ENCODE peak calls at places on chromosomes 4 and X, in ten cellular contexts. One of them, this sample, is unnamed.
A peak's percentile ranks its signal among the peaks of the same experiment; 100 is the strongest.

GRCh38 chrX:39903343-39903742 is 194.4 kb downstream of the BCOR start:
- DNase-seq in GM23338: no peak
- DNase-seq in upper lobe of right lung: no peak
- DNase-seq in breast epithelium: no peak
- DNase-seq in CD8-positive, alpha-beta T cell: no peak
- DNase-seq in pancreas: no peak
- DNase-seq in HCT116: no peak
- DNase-seq in psoas muscle: no peak
- DNase-seq in keratinocyte: no peak
- DNase-seq in GM12878: no peak
- DNase-seq in this sample: no peak

GRCh38 chrX:118644378-118644777 is 83.0 kb upstream of the IL13RA1 start:
- DNase-seq in GM23338: no peak
- DNase-seq in upper lobe of right lung: no peak
- DNase-seq in breast epithelium: no peak
- DNase-seq in CD8-positive, alpha-beta T cell: no peak
- DNase-seq in pancreas: no peak
- DNase-seq in HCT116: peak; percentile 40
- DNase-seq in psoas muscle: no peak
- DNase-seq in keratinocyte: no peak
- DNase-seq in GM12878: no peak
- DNase-seq in this sample: no peak

GRCh38 chrX:124307253-124307907 is 25.1 kb upstream of the TEX13D start:
- DNase-seq in GM23338: no peak
- DNase-seq in upper lobe of right lung: no peak
- DNase-seq in breast epithelium: no peak
- DNase-seq in CD8-positive, alpha-beta T cell: no peak
- DNase-seq in pancreas: no peak
- DNase-seq in HCT116: no peak
- DNase-seq in psoas muscle: no peak
- DNase-seq in keratinocyte: no peak
- DNase-seq in GM12878: no peak
- DNase-seq in this sample: no peak

GRCh38 chr4:67871867-67872266 is 11.9 kb downstream of the TMPRSS11D start:
- DNase-seq in GM23338: peak; percentile 53
- DNase-seq in upper lobe of right lung: no peak
- DNase-seq in breast epithelium: no peak
- DNase-seq in CD8-positive, alpha-beta T cell: no peak
- DNase-seq in pancreas: no peak
- DNase-seq in HCT116: peak; percentile 37
- DNase-seq in psoas muscle: no peak
- DNase-seq in keratinocyte: peak; percentile 21
- DNase-seq in GM12878: no peak
- DNase-seq in this sample: no peak

GRCh38 chr4:173334891-173335754 is 965 bp upstream of the HMGB2 start:
- DNase-seq in GM23338: peak; percentile 95
- DNase-seq in upper lobe of right lung: peak; percentile 79
- DNase-seq in breast epithelium: peak; percentile 26
- DNase-seq in CD8-positive, alpha-beta T cell: peak; percentile 7
- DNase-seq in pancreas: peak; percentile 51
- DNase-seq in HCT116: peak; percentile 79
- DNase-seq in psoas muscle: peak; percentile 59
- DNase-seq in keratinocyte: no peak
- DNase-seq in GM12878: peak; percentile 39
- DNase-seq in this sample: peak; percentile 89

GRCh38 chr4:86250006-86250405 is 109.8 kb downstream of the MAPK10 start:
- DNase-seq in GM23338: no peak
- DNase-seq in upper lobe of right lung: no peak
- DNase-seq in breast epithelium: no peak
- DNase-seq in CD8-positive, alpha-beta T cell: no peak
- DNase-seq in pancreas: no peak
- DNase-seq in HCT116: no peak
- DNase-seq in psoas muscle: no peak
- DNase-seq in keratinocyte: no peak
- DNase-seq in GM12878: no peak
- DNase-seq in this sample: no peak

GRCh38 chr4:51942108-51942832 is 77.9 kb downstream of the LRRC66 start:
- DNase-seq in GM23338: no peak
- DNase-seq in upper lobe of right lung: no peak
- DNase-seq in breast epithelium: no peak
- DNase-seq in CD8-positive, alpha-beta T cell: no peak
- DNase-seq in pancreas: no peak
- DNase-seq in HCT116: no peak
- DNase-seq in psoas muscle: no peak
- DNase-seq in keratinocyte: no peak
- DNase-seq in GM12878: no peak
- DNase-seq in this sample: no peak

GRCh38 chr4:165336743-165337142 is 9.3 kb downstream of the MSMO1 start:
- DNase-seq in GM23338: no peak
- DNase-seq in upper lobe of right lung: no peak
- DNase-seq in breast epithelium: no peak
- DNase-seq in CD8-positive, alpha-beta T cell: no peak
- DNase-seq in pancreas: no peak
- DNase-seq in HCT116: no peak
- DNase-seq in psoas muscle: no peak
- DNase-seq in keratinocyte: no peak
- DNase-seq in GM12878: no peak
- DNase-seq in this sample: no peak

GRCh38 chr4:55980725-55981124 is 32.0 kb downstream of the CEP135 start:
- DNase-seq in GM23338: no peak
- DNase-seq in upper lobe of right lung: no peak
- DNase-seq in breast epithelium: no peak
- DNase-seq in CD8-positive, alpha-beta T cell: no peak
- DNase-seq in pancreas: no peak
- DNase-seq in HCT116: no peak
- DNase-seq in psoas muscle: no peak
- DNase-seq in keratinocyte: no peak
- DNase-seq in GM12878: peak; percentile 21
- DNase-seq in this sample: no peak

GRCh38 chrX:22247169-22247568 is 25.5 kb upstream of the CBLL2 start:
- DNase-seq in GM23338: no peak
- DNase-seq in upper lobe of right lung: no peak
- DNase-seq in breast epithelium: no peak
- DNase-seq in CD8-positive, alpha-beta T cell: no peak
- DNase-seq in pancreas: no peak
- DNase-seq in HCT116: no peak
- DNase-seq in psoas muscle: no peak
- DNase-seq in keratinocyte: peak; percentile 17
- DNase-seq in GM12878: no peak
- DNase-seq in this sample: no peak
- H3K27ac ChIP-seq in GM23338: no peak overlapping the region
- H3K27ac ChIP-seq in upper lobe of right lung: no peak overlapping the region
- H3K27ac ChIP-seq in breast epithelium: no peak overlapping the region
- H3K27ac ChIP-seq in CD8-positive, alpha-beta T cell: no peak overlapping the region
- H3K27ac ChIP-seq in pancreas: no peak overlapping the region
- H3K27ac ChIP-seq in HCT116: no peak overlapping the region
- H3K27ac ChIP-seq in psoas muscle: no peak overlapping the region
- H3K27ac ChIP-seq in keratinocyte: peak overlapping the region; percentile 47
- H3K27ac ChIP-seq in GM12878: no peak overlapping the region
- H3K27ac ChIP-seq in this sample: no peak overlapping the region

GRCh38 chr4:183141997-183142396 is 42.9 kb downstream of the WWC2 start:
- DNase-seq in GM23338: no peak
- DNase-seq in upper lobe of right lung: no peak
- DNase-seq in breast epithelium: no peak
- DNase-seq in CD8-positive, alpha-beta T cell: no peak
- DNase-seq in pancreas: no peak
- DNase-seq in HCT116: no peak
- DNase-seq in psoas muscle: no peak
- DNase-seq in keratinocyte: no peak
- DNase-seq in GM12878: no peak
- DNase-seq in this sample: no peak
- TF ChIP-seq CTCF in GM23338: no peak
- TF ChIP-seq CTCF in upper lobe of right lung: no peak
- TF ChIP-seq CTCF in breast epithelium: no peak
- TF ChIP-seq CTCF in CD8-positive, alpha-beta T cell: no peak
- TF ChIP-seq CTCF in pancreas: no peak
- TF ChIP-seq CTCF in HCT116: no peak
- TF ChIP-seq CTCF in psoas muscle: no peak
- TF ChIP-seq CTCF in keratinocyte: no peak
- TF ChIP-seq CTCF in GM12878: no peak
- TF ChIP-seq CTCF in this sample: no peak

GRCh38 chr4:74653331-74654229 is 140.7 kb downstream of the BTC start:
- DNase-seq in GM23338: no peak
- DNase-seq in upper lobe of right lung: no peak
- DNase-seq in breast epithelium: no peak
- DNase-seq in CD8-positive, alpha-beta T cell: no peak
- DNase-seq in pancreas: no peak
- DNase-seq in HCT116: no peak
- DNase-seq in psoas muscle: no peak
- DNase-seq in keratinocyte: no peak
- DNase-seq in GM12878: no peak
- DNase-seq in this sample: no peak
- H3K4me1 ChIP-seq in GM23338: peaks cover 12% of the 10 kb centered on the region
- H3K4me1 ChIP-seq in upper lobe of right lung: no peaks in the 10 kb centered on the region
- H3K4me1 ChIP-seq in breast epithelium: no peaks in the 10 kb centered on the region
- H3K4me1 ChIP-seq in CD8-positive, alpha-beta T cell: no peaks in the 10 kb centered on the region
- H3K4me1 ChIP-seq in pancreas: no peaks in the 10 kb centered on the region
- H3K4me1 ChIP-seq in HCT116: peaks cover 92% of the 10 kb centered on the region
- H3K4me1 ChIP-seq in psoas muscle: no peaks in the 10 kb centered on the region
- H3K4me1 ChIP-seq in keratinocyte: peaks cover 31% of the 10 kb centered on the region
- H3K4me1 ChIP-seq in GM12878: no peaks in the 10 kb centered on the region
- H3K4me1 ChIP-seq in this sample: peaks cover 3% of the 10 kb centered on the region

GRCh38 chrX:57595381-57595811 is 3.6 kb downstream of the ZXDB start:
- DNase-seq in GM23338: peak; percentile 1
- DNase-seq in upper lobe of right lung: no peak
- DNase-seq in breast epithelium: no peak
- DNase-seq in CD8-positive, alpha-beta T cell: no peak
- DNase-seq in pancreas: no peak
- DNase-seq in HCT116: no peak
- DNase-seq in psoas muscle: no peak
- DNase-seq in keratinocyte: peak; percentile 41
- DNase-seq in GM12878: no peak
- DNase-seq in this sample: no peak

GRCh38 chrX:57596109-57596870 is 4.5 kb downstream of the ZXDB start:
- DNase-seq in GM23338: peak; percentile 1
- DNase-seq in upper lobe of right lung: no peak
- DNase-seq in breast epithelium: no peak
- DNase-seq in CD8-positive, alpha-beta T cell: no peak
- DNase-seq in pancreas: no peak
- DNase-seq in HCT116: no peak
- DNase-seq in psoas muscle: no peak
- DNase-seq in keratinocyte: no peak
- DNase-seq in GM12878: no peak
- DNase-seq in this sample: no peak
- H3K27ac ChIP-seq in GM23338: peak overlapping the region; percentile 3
- H3K27ac ChIP-seq in upper lobe of right lung: no peak overlapping the region
- H3K27ac ChIP-seq in breast epithelium: peak overlapping the region; percentile 23
- H3K27ac ChIP-seq in CD8-positive, alpha-beta T cell: no peak overlapping the region
- H3K27ac ChIP-seq in pancreas: peak overlapping the region; percentile 3
- H3K27ac ChIP-seq in HCT116: no peak overlapping the region
- H3K27ac ChIP-seq in psoas muscle: no peak overlapping the region
- H3K27ac ChIP-seq in keratinocyte: peak overlapping the region; percentile 39
- H3K27ac ChIP-seq in GM12878: no peak overlapping the region
- H3K27ac ChIP-seq in this sample: no peak overlapping the region

GRCh38 chr4:185538806-185539205 is 3.5 kb upstream of the PDLIM3 start:
- DNase-seq in GM23338: no peak
- DNase-seq in upper lobe of right lung: no peak
- DNase-seq in breast epithelium: no peak
- DNase-seq in CD8-positive, alpha-beta T cell: no peak
- DNase-seq in pancreas: no peak
- DNase-seq in HCT116: no peak
- DNase-seq in psoas muscle: no peak
- DNase-seq in keratinocyte: no peak
- DNase-seq in GM12878: no peak
- DNase-seq in this sample: no peak
- TF ChIP-seq CTCF in GM23338: no peak
- TF ChIP-seq CTCF in upper lobe of right lung: no peak
- TF ChIP-seq CTCF in breast epithelium: no peak
- TF ChIP-seq CTCF in CD8-positive, alpha-beta T cell: no peak
- TF ChIP-seq CTCF in pancreas: no peak
- TF ChIP-seq CTCF in HCT116: no peak
- TF ChIP-seq CTCF in psoas muscle: no peak
- TF ChIP-seq CTCF in keratinocyte: no peak
- TF ChIP-seq CTCF in GM12878: no peak
- TF ChIP-seq CTCF in this sample: no peak

DNA sequence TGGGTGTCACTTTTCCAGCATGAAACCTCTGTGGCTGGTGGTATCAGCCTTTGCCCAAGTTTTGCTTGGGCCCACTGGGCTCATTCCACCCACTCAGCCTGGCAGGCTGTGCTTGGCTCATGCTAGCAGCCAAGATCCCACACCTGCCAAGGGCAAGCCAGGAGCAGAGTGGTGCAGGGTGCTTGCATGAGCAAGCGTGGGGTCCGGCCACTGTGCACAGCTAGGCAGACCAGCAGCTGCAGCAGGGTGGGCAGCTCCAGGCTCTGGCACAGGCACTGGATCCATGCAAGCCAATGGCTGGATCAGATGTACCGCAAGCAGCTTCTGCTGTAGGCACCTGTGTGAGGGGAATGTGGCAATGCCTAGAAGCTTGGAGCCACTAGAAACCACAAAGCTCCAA is 253.9 kb downstream of the SPOCK3 start:
- DNase-seq in GM23338: no peak
- DNase-seq in upper lobe of right lung: no peak
- DNase-seq in breast epithelium: no peak
- DNase-seq in CD8-positive, alpha-beta T cell: no peak
- DNase-seq in pancreas: no peak
- DNase-seq in HCT116: no peak
- DNase-seq in psoas muscle: no peak
- DNase-seq in keratinocyte: no peak
- DNase-seq in GM12878: no peak
- DNase-seq in this sample: peak; percentile 60
- H3K4me1 ChIP-seq in GM23338: no peaks in the 10 kb centered on the region
- H3K4me1 ChIP-seq in upper lobe of right lung: no peaks in the 10 kb centered on the region
- H3K4me1 ChIP-seq in breast epithelium: no peaks in the 10 kb centered on the region
- H3K4me1 ChIP-seq in CD8-positive, alpha-beta T cell: no peaks in the 10 kb centered on the region
- H3K4me1 ChIP-seq in pancreas: no peaks in the 10 kb centered on the region
- H3K4me1 ChIP-seq in HCT116: no peaks in the 10 kb centered on the region
- H3K4me1 ChIP-seq in psoas muscle: no peaks in the 10 kb centered on the region
- H3K4me1 ChIP-seq in keratinocyte: no peaks in the 10 kb centered on the region
- H3K4me1 ChIP-seq in GM12878: no peaks in the 10 kb centered on the region
- H3K4me1 ChIP-seq in this sample: no peaks in the 10 kb centered on the region

GRCh38 chrX:19990519-19991349 is at the start of gene BCLAF3:
- DNase-seq in GM23338: peak; percentile 86
- DNase-seq in upper lobe of right lung: peak; percentile 94
- DNase-seq in breast epithelium: peak; percentile 79
- DNase-seq in CD8-positive, alpha-beta T cell: peak; percentile 85
- DNase-seq in pancreas: peak; percentile 82
- DNase-seq in HCT116: peak; percentile 64
- DNase-seq in psoas muscle: peak; percentile 95
- DNase-seq in keratinocyte: peak; percentile 13
- DNase-seq in GM12878: peak; percentile 30
- DNase-seq in this sample: peak; percentile 97

GRCh38 chrX:19986531-19986930 is 4.3 kb downstream of the BCLAF3 start:
- DNase-seq in GM23338: no peak
- DNase-seq in upper lobe of right lung: no peak
- DNase-seq in breast epithelium: no peak
- DNase-seq in CD8-positive, alpha-beta T cell: no peak
- DNase-seq in pancreas: no peak
- DNase-seq in HCT116: no peak
- DNase-seq in psoas muscle: no peak
- DNase-seq in keratinocyte: no peak
- DNase-seq in GM12878: no peak
- DNase-seq in this sample: no peak

GRCh38 chrX:19987856-19988255 is 3.0 kb downstream of the BCLAF3 start:
- DNase-seq in GM23338: no peak
- DNase-seq in upper lobe of right lung: no peak
- DNase-seq in breast epithelium: no peak
- DNase-seq in CD8-positive, alpha-beta T cell: no peak
- DNase-seq in pancreas: no peak
- DNase-seq in HCT116: no peak
- DNase-seq in psoas muscle: no peak
- DNase-seq in keratinocyte: no peak
- DNase-seq in GM12878: no peak
- DNase-seq in this sample: no peak

GRCh38 chrX:19990225-19990518 is 689 bp downstream of the BCLAF3 start:
- DNase-seq in GM23338: no peak
- DNase-seq in upper lobe of right lung: no peak
- DNase-seq in breast epithelium: no peak
- DNase-seq in CD8-positive, alpha-beta T cell: no peak
- DNase-seq in pancreas: no peak
- DNase-seq in HCT116: no peak
- DNase-seq in psoas muscle: no peak
- DNase-seq in keratinocyte: no peak
- DNase-seq in GM12878: no peak
- DNase-seq in this sample: no peak

GRCh38 chrX:19991350-19991718 is 473 bp upstream of the BCLAF3 start:
- DNase-seq in GM23338: no peak
- DNase-seq in upper lobe of right lung: no peak
- DNase-seq in breast epithelium: no peak
- DNase-seq in CD8-positive, alpha-beta T cell: no peak
- DNase-seq in pancreas: no peak
- DNase-seq in HCT116: no peak
- DNase-seq in psoas muscle: no peak
- DNase-seq in keratinocyte: no peak
- DNase-seq in GM12878: no peak
- DNase-seq in this sample: no peak
- H3K27ac ChIP-seq in GM23338: no peak overlapping the region
- H3K27ac ChIP-seq in upper lobe of right lung: peak overlapping the region; percentile 42
- H3K27ac ChIP-seq in breast epithelium: peak overlapping the region; percentile 91
- H3K27ac ChIP-seq in CD8-positive, alpha-beta T cell: peak overlapping the region; percentile 24
- H3K27ac ChIP-seq in pancreas: peak overlapping the region; percentile 33
- H3K27ac ChIP-seq in HCT116: no peak overlapping the region
- H3K27ac ChIP-seq in psoas muscle: peak overlapping the region; percentile 83
- H3K27ac ChIP-seq in keratinocyte: no peak overlapping the region
- H3K27ac ChIP-seq in GM12878: no peak overlapping the region
- H3K27ac ChIP-seq in this sample: peak overlapping the region; percentile 77